ENCODE peak calls at places on chromosomes 6 and 20, in six cellular contexts. Z, W, X, C, U and R are unnamed samples.

GRCh38 chr6:136666041-136666440 is 115.8 kb upstream of the MAP7 start:
- DNase-seq in U (no peak), C (no peak), Z (no peak), X (no peak), W (no peak), R (no peak)

GRCh38 chr6:44133003-44133931 is 5.9 kb downstream of the TMEM63B start:
- DNase-seq in Z (no peak), W (peak; percentile 63), X (peak; percentile 52), C (peak; percentile 67), U (no peak), R (peak; percentile 21)

GRCh38 chr20:973785-974194 is 28.3 kb downstream of the RSPO4 start:
- DNase-seq in C (no peak), X (no peak), U (peak; percentile 14), Z (no peak), W (peak; percentile 1), R (no peak)

GRCh38 chr6:163355471-163355991 is 59.0 kb upstream of the QKI start:
- DNase-seq in C (peak; percentile 44), U (no peak), W (peak; percentile 14), X (peak; percentile 71), Z (no peak), R (no peak)

GRCh38 chr6:8930009-8930408 is 494.7 kb upstream of the SLC35B3 start:
- DNase-seq in X (no peak), Z (no peak), W (peak; percentile 6), C (no peak), U (no peak), R (no peak)

GRCh38 chr6:38034269-38034914 is 214.9 kb downstream of the ZFAND3 start:
- DNase-seq in X (peak; percentile 37), Z (no peak), U (no peak), W (peak; percentile 59), C (no peak), R (no peak)

GRCh38 chr6:1925743-1926430 is 316.2 kb downstream of the FOXC1 start:
- DNase-seq in Z (no peak), W (no peak), U (no peak), X (no peak), C (no peak), R (no peak)

GRCh38 chr6:153059757-153060156 is 57.2 kb upstream of the MTRF1L start:
- DNase-seq in W (peak; percentile 8), C (no peak), U (no peak), Z (no peak), X (no peak), R (no peak)

GRCh38 chr6:125519367-125519766 is 217.6 kb upstream of the HDDC2 start:
- DNase-seq in U (no peak), C (no peak), X (no peak), W (no peak), Z (no peak), R (no peak)

GRCh38 chr6:42217523-42218367 is at the start of gene MRPS10:
- DNase-seq in U (peak; percentile 89), C (peak; percentile 92), Z (peak; percentile 63), W (peak; percentile 96), X (peak; percentile 93), R (peak; percentile 91)

GRCh38 chr6:129606664-129607063 is 103.3 kb downstream of the ARHGAP18 start:
- DNase-seq in Z (no peak), W (no peak), U (no peak), X (no peak), C (no peak), R (no peak)

GRCh38 chr6:139580592-139581484 is 206.4 kb upstream of the CITED2 start:
- DNase-seq in C (no peak), X (no peak), Z (no peak), W (no peak), U (no peak), R (no peak)

GRCh38 chr20:5612476-5613291 is 137.5 kb upstream of the SHLD1 start:
- DNase-seq in W (no peak), C (no peak), U (no peak), X (no peak), Z (no peak), R (no peak)

GRCh38 chr6:121333196-121333595 is 1.1 kb downstream of the TBC1D32 start:
- DNase-seq in U (no peak), Z (no peak), X (no peak), W (no peak), C (no peak), R (no peak)